ENCODE peak calls at places on chromosomes 1 and 21, in five cellular contexts. B is A549, F is K562, G is H1, E is HepG2. D is an unnamed sample.

GRCh38 chr1:17274186-17275170 is 25.6 kb downstream of the PADI3 start:
- DNase-seq in G (peak; percentile 59), B (peak; percentile 69), F (peak; percentile 88), E (peak; percentile 24), D (peak; percentile 36)

GRCh38 chr1:74767490-74767889 is 34.5 kb downstream of the TYW3 start:
- DNase-seq in E (peak; percentile 20), G (peak; percentile 29), F (peak; percentile 44), B (peak; percentile 54), D (no peak)

GRCh38 chr1:9843576-9843945 is 19.8 kb upstream of the CLSTN1 start:
- DNase-seq in F (no peak), E (no peak), G (no peak), B (no peak), D (no peak)

GRCh38 chr21:45102391-45102932 is 28.1 kb downstream of the ADARB1 start:
- DNase-seq in B (peak; percentile 59), E (no peak), G (no peak), F (no peak), D (peak; percentile 71)

GRCh38 chr1:235986869-235987268 is 78.0 kb downstream of the NID1 start:
- DNase-seq in F (no peak), E (no peak), B (no peak), G (no peak), D (peak; percentile 96)

GRCh38 chr1:57131701-57132394 is 166.0 kb upstream of the C8B start:
- DNase-seq in E (no peak), F (no peak), B (no peak), G (no peak), D (no peak)

GRCh38 chr1:240653030-240653429 is 41.1 kb upstream of the GREM2 start:
- DNase-seq in G (no peak), B (no peak), F (no peak), E (no peak), D (no peak)

GRCh38 chr1:167043752-167044488 is 46.3 kb downstream of the GPA33 start:
- DNase-seq in E (peak; percentile 36), G (no peak), F (peak; percentile 78), B (peak; percentile 42), D (no peak)

GRCh38 chr1:179939941-179940340 is 14.7 kb upstream of the CEP350 start:
- DNase-seq in G (no peak), B (no peak), E (no peak), F (no peak), D (no peak)

GRCh38 chr1:53575948-53576305 is 116.7 kb downstream of the DMRTB1 start:
- DNase-seq in F (no peak), B (no peak), E (no peak), G (no peak), D (no peak)

GRCh38 chr1:118275716-118276115 is 90.7 kb upstream of the SPAG17 start:
- DNase-seq in E (no peak), B (no peak), F (no peak), G (no peak), D (no peak)

GRCh38 chr1:100322436-100323211 is 29.7 kb upstream of the CDC14A start:
- DNase-seq in F (no peak), B (peak; percentile 54), E (peak; percentile 52), G (no peak), D (no peak)

GRCh38 chr1:201360486-201360885 is 17.0 kb downstream of the TNNT2 start:
- DNase-seq in E (no peak), G (no peak), B (no peak), F (no peak), D (no peak)

GRCh38 chr1:202283379-202283844 is 58.3 kb downstream of the UBE2T start:
- DNase-seq in F (no peak), B (peak; percentile 33), E (no peak), G (no peak), D (no peak)

GRCh38 chr1:18939398-18940302 is 16.8 kb downstream of the IFFO2 start:
- DNase-seq in B (no peak), E (no peak), F (no peak), G (no peak), D (no peak)

GRCh38 chr1:233025156-233025555 is 74.7 kb downstream of the NTPCR start:
- DNase-seq in F (no peak), G (peak; percentile 50), E (peak; percentile 18), B (peak; percentile 55), D (peak; percentile 68)

GRCh38 chr1:205294175-205294913 is 27.2 kb downstream of the NUAK2 start:
- DNase-seq in G (peak; percentile 85), E (peak; percentile 89), B (peak; percentile 95), F (peak; percentile 57), D (peak; percentile 91)

GRCh38 chr21:38989745-38990423 is 184.2 kb downstream of the ETS2 start:
- DNase-seq in F (no peak), G (no peak), B (no peak), E (peak; percentile 88), D (peak; percentile 68)

GRCh38 chr1:91570105-91570448 is 69.4 kb downstream of the CDC7 start:
- DNase-seq in E (no peak), G (no peak), F (no peak), B (no peak), D (no peak)

GRCh38 chr21:36918291-36918690 is 48.2 kb downstream of the HLCS start:
- DNase-seq in F (no peak), G (no peak), E (peak; percentile 43), B (no peak), D (no peak)

GRCh38 chr1:57363643-57364042 is 60.2 kb downstream of the DAB1 start:
- DNase-seq in E (no peak), B (no peak), F (no peak), G (no peak), D (no peak)

GRCh38 chr1:184698001-184698400 is 56.7 kb downstream of the EDEM3 start:
- DNase-seq in G (no peak), F (no peak), E (no peak), B (no peak), D (no peak)

GRCh38 chr1:182617734-182618288 is 13.6 kb upstream of the RGS16 start:
- DNase-seq in E (no peak), G (no peak), F (no peak), B (no peak), D (no peak)

GRCh38 chr1:180530501-180530900 is 28.1 kb upstream of the ACBD6 start:
- DNase-seq in G (no peak), E (peak; percentile 39), B (peak; percentile 62), F (no peak), D (peak; percentile 80)

GRCh38 chr1:6599141-6599975 is 3.3 kb downstream of the KLHL21 start:
- DNase-seq in F (no peak), E (no peak), G (no peak), B (no peak), D (no peak)

GRCh38 chr1:53025778-53026131 is 36.3 kb upstream of the PODN start:
- DNase-seq in E (no peak), F (no peak), B (no peak), G (no peak), D (no peak)

GRCh38 chr1:225772323-225772768 is 5.3 kb upstream of the SRP9 start:
- DNase-seq in F (peak; percentile 78), G (peak; percentile 67), E (peak; percentile 86), B (peak; percentile 90), D (peak; percentile 87)
- H3K4me2 ChIP-seq in F (no peak overlapping the region), G (no peak overlapping the region), E (peak overlapping the region; percentile 59), B (peak overlapping the region; percentile 64), D (no peak overlapping the region)

DNA sequence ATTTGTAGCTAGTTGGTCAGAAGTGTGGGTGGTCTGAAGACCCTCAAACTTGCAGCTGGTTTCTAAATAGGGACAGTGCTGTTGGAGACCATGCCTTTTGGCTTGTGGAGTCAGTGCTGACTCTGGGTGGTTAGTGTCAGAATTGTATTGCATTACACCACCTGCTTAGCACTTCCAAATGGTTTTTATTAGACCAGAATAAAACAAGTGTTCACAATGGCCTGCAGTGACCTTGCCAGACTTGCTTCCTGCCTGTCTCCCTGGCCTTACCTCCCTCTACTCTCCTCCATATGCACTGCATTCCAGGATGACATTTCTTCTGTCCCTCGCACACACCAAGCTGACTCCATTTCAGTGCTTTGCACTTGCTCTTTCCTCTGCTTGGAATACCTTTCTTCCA is 72.7 kb upstream of the CNIH3 start:
- DNase-seq in B (no peak), F (no peak), E (no peak), G (no peak), D (peak; percentile 43)
- TF ChIP-seq JUN in B (no peak), F (no peak), E (no peak), G (no peak), D (no peak)

GRCh38 chr1:93705897-93706500 is 24.4 kb upstream of the BCAR3 start:
- DNase-seq in E (no peak), B (peak; percentile 12), G (no peak), F (no peak), D (no peak)

GRCh38 chr1:93702828-93703183 is 21.2 kb upstream of the BCAR3 start:
- DNase-seq in B (peak; percentile 11), E (no peak), F (no peak), G (no peak), D (peak; percentile 22)

GRCh38 chr1:93703649-93704048 is 22.0 kb upstream of the BCAR3 start:
- DNase-seq in B (peak; percentile 82), G (no peak), F (peak; percentile 45), E (peak; percentile 83), D (no peak)

GRCh38 chr1:93702102-93702827 is 20.6 kb upstream of the BCAR3 start:
- DNase-seq in B (no peak), G (no peak), F (no peak), E (no peak), D (no peak)

GRCh38 chr1:93704063-93704462 is 22.4 kb upstream of the BCAR3 start:
- DNase-seq in E (no peak), B (no peak), F (no peak), G (no peak), D (no peak)
- H3K4me2 ChIP-seq in E (peak overlapping the region; percentile 11), B (peak overlapping the region; percentile 72), F (no peak overlapping the region), G (no peak overlapping the region), D (no peak overlapping the region)

GRCh38 chr21:46457801-46458314 is 833 bp upstream of the DIP2A start:
- DNase-seq in B (peak; percentile 30), G (no peak), E (peak; percentile 21), F (peak; percentile 78), D (peak; percentile 49)

GRCh38 chr21:46454634-46455390 is 3.9 kb upstream of the DIP2A start:
- DNase-seq in G (no peak), B (no peak), F (no peak), E (no peak), D (peak; percentile 16)

GRCh38 chr21:46454142-46454541 is 4.5 kb upstream of the DIP2A start:
- DNase-seq in E (no peak), G (no peak), B (no peak), F (no peak), D (no peak)

GRCh38 chr21:46456750-46457149 is 1.9 kb upstream of the DIP2A start:
- DNase-seq in B (no peak), E (no peak), F (no peak), G (no peak), D (no peak)

DNA sequence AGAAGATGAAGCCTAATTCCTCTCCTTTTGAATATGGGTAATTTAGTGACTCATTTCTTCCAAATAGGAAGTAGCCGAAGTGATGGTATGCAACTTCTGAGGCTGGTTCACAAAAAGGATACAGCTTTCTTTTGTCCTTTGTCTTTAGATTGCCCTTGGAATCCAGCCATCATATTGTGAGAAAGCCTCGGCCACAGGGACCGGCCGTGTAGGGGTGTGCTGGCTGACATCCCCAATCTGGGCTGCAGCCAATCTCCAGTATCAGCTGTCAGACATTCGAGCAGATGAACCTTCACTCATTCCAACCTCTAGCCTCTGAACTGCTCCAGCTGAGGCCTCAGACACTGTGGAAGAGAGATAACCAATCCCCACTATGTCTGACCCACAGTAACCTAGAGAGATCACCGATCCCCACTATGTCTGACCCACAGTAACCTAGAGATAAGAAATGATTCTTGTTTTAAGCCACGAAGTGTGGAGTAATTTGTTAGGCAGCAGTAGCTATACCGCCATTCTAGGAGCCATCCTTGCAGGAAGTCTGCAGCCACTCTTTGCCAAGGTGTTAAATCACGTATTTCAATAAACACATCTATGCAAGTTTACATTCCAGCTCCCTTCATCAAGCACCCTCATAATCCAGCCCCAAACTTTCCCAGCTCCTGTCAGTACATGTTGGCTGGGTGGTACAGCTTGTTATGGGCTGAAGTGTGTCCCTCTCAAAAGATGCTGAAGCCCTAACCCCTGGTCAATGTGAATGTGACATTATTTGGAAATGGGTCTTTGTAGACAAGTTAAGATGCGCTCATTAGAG is 2.9 kb upstream of the DIP2A start:
- DNase-seq in F (peak; percentile 81), G (no peak), E (no peak), B (no peak), D (peak; percentile 98)
- TF ChIP-seq JUN in F (no peak), G (no peak), E (no peak), B (no peak), D (peak; percentile 95)